ENCODE peak calls at places on chromosomes 16 and 17, in ten cellular contexts. W, M, J, B, C, X, O, F, Y and L are unnamed samples.

GRCh38 chr17:7038025-7038862 is 2.4 kb downstream of the SLC16A13 start:
- DNase-seq in M (no peak), X (no peak), O (no peak), J (no peak), W (no peak), Y (no peak), C (no peak), F (no peak), B (no peak), L (no peak)

GRCh38 chr17:39576187-39576586 is 31.5 kb downstream of the NEUROD2 start:
- DNase-seq in F (no peak), Y (no peak), W (no peak), J (no peak), C (no peak), B (peak), O (peak), X (no peak), M (no peak), L (no peak)

GRCh38 chr16:88381820-88382451 is 823 bp upstream of the ZNF469 start:
- DNase-seq in C (no peak), W (no peak), B (no peak), J (no peak), Y (no peak), F (no peak), O (no peak), M (no peak), X (no peak), L (no peak)

GRCh38 chr16:27179500-27180072 is 23.7 kb upstream of the KDM8 start:
- DNase-seq in W (no peak), O (peak), B (peak), C (peak), J (peak), X (peak), M (no peak), Y (no peak), F (peak), L (peak)

GRCh38 chr17:63171428-63172205 is 205.6 kb downstream of the TANC2 start:
- DNase-seq in M (no peak), Y (no peak), C (no peak), X (no peak), B (no peak), F (no peak), J (no peak), W (no peak), O (no peak), L (peak)

GRCh38 chr17:55577011-55577586 is 65.8 kb upstream of the SMIM36 start:
- DNase-seq in C (peak), Y (no peak), X (peak), F (no peak), W (no peak), O (no peak), J (no peak), M (no peak), B (no peak), L (no peak)

GRCh38 chr16:75065808-75066149 is 50.8 kb downstream of the LDHD start:
- DNase-seq in M (no peak), Y (no peak), W (no peak), C (peak), J (no peak), X (no peak), B (no peak), O (no peak), F (no peak), L (no peak)

GRCh38 chr16:86095131-86095752 is 196.3 kb downstream of the IRF8 start:
- DNase-seq in M (no peak), X (no peak), Y (no peak), J (no peak), B (no peak), W (no peak), O (no peak), C (no peak), F (no peak), L (no peak)

GRCh38 chr17:31787857-31788570 is 71.0 kb downstream of the COPRS start:
- DNase-seq in Y (peak), F (no peak), B (peak), W (no peak), M (peak), X (no peak), J (no peak), O (no peak), C (no peak), L (no peak)

GRCh38 chr17:77856551-77857305 is 101.8 kb upstream of the TNRC6C start:
- DNase-seq in J (no peak), X (no peak), B (no peak), W (no peak), F (no peak), Y (no peak), M (no peak), C (no peak), O (no peak), L (no peak)

GRCh38 chr17:49779730-49780220 is 8.7 kb upstream of the KAT7 start:
- DNase-seq in Y (peak), X (peak), W (no peak), B (peak), F (no peak), J (peak), C (peak), M (peak), O (peak), L (peak)

GRCh38 chr17:59696682-59697277 is 10.4 kb downstream of the PTRH2 start:
- DNase-seq in M (no peak), F (no peak), O (no peak), X (no peak), C (no peak), Y (no peak), J (no peak), B (no peak), W (no peak), L (no peak)

GRCh38 chr16:561413-561794 is 1.2 kb downstream of the PRR35 start:
- DNase-seq in X (no peak), W (no peak), C (no peak), B (no peak), M (no peak), Y (no peak), J (no peak), O (no peak), F (no peak), L (no peak)

GRCh38 chr17:38559025-38559879 is 46.5 kb downstream of the SRCIN1 start:
- DNase-seq in C (peak), J (peak), X (peak), M (no peak), O (peak), W (peak), B (peak), F (peak), Y (no peak), L (no peak)

GRCh38 chr17:79850571-79851460 is 11.6 kb upstream of the CBX4 start:
- DNase-seq in B (peak), C (no peak), O (no peak), W (no peak), F (no peak), X (no peak), Y (no peak), M (peak), J (no peak), L (no peak)

GRCh38 chr17:82449136-82449882 is 1.2 kb downstream of the CYBC1 start:
- DNase-seq in J (peak), X (peak), B (no peak), W (no peak), O (no peak), C (no peak), Y (no peak), F (peak), M (no peak), L (no peak)

GRCh38 chr17:320809-321385 is 31.7 kb downstream of the RPH3AL start:
- DNase-seq in J (peak), F (no peak), Y (no peak), O (no peak), C (no peak), W (no peak), M (no peak), X (no peak), B (no peak), L (no peak)

GRCh38 chr16:70576431-70577255 is 53.0 kb downstream of the SF3B3 start:
- DNase-seq in J (no peak), M (peak), C (peak), X (no peak), Y (peak), O (no peak), W (no peak), B (peak), F (no peak), L (peak)

GRCh38 chr17:77409282-77410161 is 268.8 kb downstream of the SEC14L1 start:
- DNase-seq in J (no peak), F (no peak), X (peak), M (no peak), W (no peak), B (no peak), Y (no peak), C (peak), O (no peak), L (peak)

GRCh38 chr16:90042946-90043514 is 23.8 kb upstream of the DBNDD1 start:
- DNase-seq in B (no peak), W (no peak), M (no peak), J (no peak), F (no peak), Y (no peak), X (no peak), C (no peak), O (no peak), L (no peak)

GRCh38 chr16:5071681-5072333 is at the start of gene ALG1:
- DNase-seq in F (peak), J (peak), C (peak), B (peak), Y (peak), O (peak), W (peak), X (peak), M (peak), L (peak)

GRCh38 chr16:54098247-54098646 is 188.3 kb downstream of the IRX3 start:
- DNase-seq in F (no peak), M (no peak), B (no peak), J (peak), C (no peak), X (no peak), Y (no peak), W (peak), O (no peak), L (no peak)

GRCh38 chr17:66903781-66904180 is 60.7 kb upstream of the CACNG4 start:
- DNase-seq in C (no peak), F (no peak), O (no peak), B (no peak), M (no peak), Y (no peak), X (no peak), W (no peak), J (no peak), L (no peak)

GRCh38 chr17:77437747-77438146 is 297.0 kb downstream of the SEC14L1 start:
- DNase-seq in O (no peak), M (no peak), J (no peak), Y (no peak), B (no peak), X (no peak), C (no peak), W (no peak), F (no peak), L (no peak)

GRCh38 chr16:4693296-4693955 is at the start of gene NUDT16L1:
- DNase-seq in O (peak), X (peak), F (peak), B (peak), J (peak), C (peak), Y (peak), W (peak), M (peak), L (peak)

GRCh38 chr16:35523991-35524390 is 2064.6 kb downstream of the TP53TG3F start:
- DNase-seq in F (no peak), Y (no peak), X (no peak), W (peak), C (no peak), M (no peak), O (no peak), J (no peak), B (no peak), L (no peak)

GRCh38 chr16:84600343-84601229 is 17.3 kb downstream of the COTL1 start:
- DNase-seq in B (no peak), O (no peak), M (no peak), W (no peak), F (no peak), Y (no peak), J (no peak), X (no peak), C (no peak), L (no peak)

GRCh38 chr17:81635431-81635830 is 1.5 kb downstream of the NPLOC4 start:
- DNase-seq in X (no peak), B (no peak), M (no peak), J (no peak), F (no peak), W (no peak), O (no peak), Y (no peak), C (no peak), L (no peak)

GRCh38 chr17:36705651-36706436 is 104.5 kb downstream of the MRM1 start:
- DNase-seq in M (no peak), W (peak), O (peak), X (peak), C (peak), J (peak), F (no peak), B (peak), Y (no peak), L (peak)

GRCh38 chr17:49224997-49225337 is 5.6 kb downstream of the PHOSPHO1 start:
- DNase-seq in W (no peak), J (no peak), C (no peak), F (no peak), M (no peak), X (no peak), Y (no peak), O (no peak), B (no peak), L (no peak)

GRCh38 chr17:40936437-40936971 is 942 bp downstream of the KRT23 start:
- DNase-seq in O (no peak), J (no peak), B (no peak), X (no peak), Y (no peak), W (no peak), C (peak), M (no peak), F (no peak), L (no peak)

GRCh38 chr16:72797606-72798005 is 250.3 kb downstream of the ZFHX3 start:
- DNase-seq in J (no peak), X (no peak), Y (no peak), W (peak), F (no peak), C (no peak), M (no peak), B (no peak), O (no peak), L (no peak)